ENCODE peak calls at places on chromosome 1, in six cellular contexts. X is foreskin fibroblast, W is adrenal gland, I is nephron progenitor cell, R is RWPE1, H is breast epithelium. Y is an unnamed sample.

GRCh38 chr1:9653783-9654517 is 2.4 kb downstream of the PIK3CD start:
- DNase-seq in X (no peak), W (no peak), I (no peak), R (no peak), H (no peak), Y (peak; percentile 35)

GRCh38 chr1:198259336-198260109 is 102.7 kb downstream of the NEK7 start:
- DNase-seq in X (no peak), W (no peak), I (no peak), R (no peak), H (no peak), Y (no peak)

GRCh38 chr1:24062221-24062620 is 49.7 kb downstream of the MYOM3 start:
- DNase-seq in X (no peak), W (no peak), I (no peak), R (no peak), H (no peak), Y (no peak)

GRCh38 chr1:23581219-23581618 is 21.9 kb upstream of the ID3 start:
- DNase-seq in X (peak; percentile 88), W (peak; percentile 80), I (no peak), R (no peak), H (no peak), Y (no peak)

GRCh38 chr1:145961425-145962156 is 2.8 kb downstream of the ANKRD34A start:
- DNase-seq in X (peak; percentile 48), W (no peak), I (peak; percentile 39), R (peak; percentile 19), H (no peak), Y (peak; percentile 53)

GRCh38 chr1:92461364-92462097 is 25.2 kb downstream of the GFI1 start:
- DNase-seq in X (no peak), W (no peak), I (no peak), R (no peak), H (no peak), Y (peak; percentile 65)

GRCh38 chr1:208204779-208205178 is 39.4 kb downstream of the PLXNA2 start:
- DNase-seq in X (no peak), W (no peak), I (no peak), R (no peak), H (no peak), Y (no peak)

GRCh38 chr1:9840176-9840575 is 16.4 kb upstream of the CLSTN1 start:
- DNase-seq in X (no peak), W (no peak), I (no peak), R (no peak), H (no peak), Y (no peak)

GRCh38 chr1:68120136-68120791 is 69.8 kb upstream of the DIRAS3 start:
- DNase-seq in X (peak; percentile 68), W (peak; percentile 69), I (peak; percentile 55), R (peak; percentile 59), H (no peak), Y (peak; percentile 50)

GRCh38 chr1:247857069-247857985 is at the start of gene TRIM58:
- DNase-seq in X (no peak), W (no peak), I (peak; percentile 68), R (peak; percentile 39), H (no peak), Y (peak; percentile 42)

GRCh38 chr1:201272838-201273237 is 10.5 kb upstream of the PKP1 start:
- DNase-seq in X (no peak), W (no peak), I (no peak), R (no peak), H (no peak), Y (no peak)

DNA sequence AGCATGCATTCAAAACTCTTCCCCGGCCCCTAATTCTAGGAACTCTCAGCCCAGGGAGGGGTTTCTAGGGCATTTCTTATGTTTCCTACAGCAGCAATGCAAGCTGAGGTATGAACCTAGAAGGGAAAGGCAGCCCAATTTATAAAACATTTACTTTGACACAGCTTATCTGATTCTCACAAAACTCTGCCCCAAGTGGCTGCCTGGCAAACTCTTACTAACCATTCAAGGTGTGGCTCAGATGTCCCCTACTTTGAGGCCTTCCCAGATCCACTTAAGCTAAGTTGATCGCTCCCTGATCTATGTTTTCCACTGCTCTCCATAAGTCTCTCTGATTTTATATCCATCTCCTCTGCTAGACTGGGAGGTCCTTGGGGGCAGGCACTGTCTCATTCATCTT is 35.4 kb downstream of the AK2 start:
- DNase-seq in X (no peak), W (no peak), I (no peak), R (no peak), H (no peak), Y (no peak)
- TF ChIP-seq CTCF in X (peak; percentile 7), W (no peak), I (peak; percentile 10), R (no peak), H (no peak), Y (peak; percentile 20)

GRCh38 chr1:216521477-216521876 is 98.2 kb upstream of the USH2A start:
- DNase-seq in X (no peak), W (no peak), I (no peak), R (no peak), H (no peak), Y (no peak)

GRCh38 chr1:216523043-216523442 is 99.8 kb upstream of the USH2A start:
- DNase-seq in X (no peak), W (no peak), I (no peak), R (no peak), H (no peak), Y (no peak)

GRCh38 chr1:216523449-216524190 is 100.4 kb upstream of the USH2A start:
- DNase-seq in X (peak; percentile 40), W (no peak), I (no peak), R (no peak), H (no peak), Y (no peak)

DNA sequence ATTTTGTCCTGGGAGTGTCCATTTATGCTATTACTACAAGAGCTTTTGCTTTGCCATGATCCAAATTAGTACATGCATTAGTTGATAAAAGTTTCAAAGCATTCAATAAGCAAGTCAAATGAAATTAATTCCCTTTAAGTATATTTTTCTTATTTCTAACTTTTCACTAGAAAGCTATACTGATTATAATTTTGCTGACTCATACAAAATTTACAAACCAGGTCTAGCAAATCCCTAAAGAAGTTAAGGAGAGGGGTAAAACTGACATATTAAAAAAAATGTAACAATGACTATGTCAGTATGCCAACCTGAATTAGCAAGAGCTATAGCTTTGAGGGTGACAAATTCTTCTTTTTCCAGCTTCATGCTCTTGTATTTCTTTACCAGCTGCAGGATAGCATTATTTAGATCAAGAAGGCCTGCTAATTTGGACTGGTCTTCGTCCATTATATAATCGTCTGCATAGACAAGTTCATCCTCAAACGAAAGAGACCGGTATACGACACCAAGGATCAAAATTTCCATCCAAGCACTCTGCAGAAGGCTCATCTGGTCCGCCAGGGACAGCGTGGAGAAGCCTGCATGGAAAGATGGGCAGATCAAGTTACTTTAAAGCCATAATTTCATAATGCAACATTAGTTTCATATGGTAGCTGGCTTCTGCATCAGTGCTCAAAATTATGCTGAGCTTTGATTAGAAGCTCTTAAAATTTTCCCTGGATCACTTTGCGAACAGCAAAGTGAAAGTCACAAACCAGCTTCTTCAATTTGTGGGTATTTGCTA is 95.8 kb upstream of the USH2A start:
- DNase-seq in X (no peak), W (no peak), I (no peak), R (no peak), H (no peak), Y (no peak)
- TF ChIP-seq CTCF in X (no peak), W (no peak), I (no peak), R (no peak), H (no peak), Y (no peak)

GRCh38 chr1:17485280-17485679 is 45.8 kb upstream of the RCC2 start:
- DNase-seq in X (no peak), W (no peak), I (peak; percentile 14), R (peak; percentile 23), H (no peak), Y (no peak)
- TF ChIP-seq CTCF in X (peak; percentile 26), W (peak; percentile 44), I (peak; percentile 23), R (peak; percentile 43), H (peak; percentile 25), Y (no peak)

GRCh38 chr1:224457782-224458144 is 23.2 kb upstream of the WDR26 start:
- DNase-seq in X (no peak), W (no peak), I (no peak), R (no peak), H (no peak), Y (no peak)
- TF ChIP-seq CTCF in X (no peak), W (no peak), I (no peak), R (peak; percentile 36), H (no peak), Y (no peak)

GRCh38 chr1:51627672-51628071 is 10.8 kb downstream of the OSBPL9 start:
- DNase-seq in X (peak; percentile 29), W (no peak), I (no peak), R (peak; percentile 50), H (no peak), Y (peak; percentile 45)
- TF ChIP-seq CTCF in X (peak; percentile 58), W (peak; percentile 51), I (no peak), R (no peak), H (no peak), Y (no peak)

DNA sequence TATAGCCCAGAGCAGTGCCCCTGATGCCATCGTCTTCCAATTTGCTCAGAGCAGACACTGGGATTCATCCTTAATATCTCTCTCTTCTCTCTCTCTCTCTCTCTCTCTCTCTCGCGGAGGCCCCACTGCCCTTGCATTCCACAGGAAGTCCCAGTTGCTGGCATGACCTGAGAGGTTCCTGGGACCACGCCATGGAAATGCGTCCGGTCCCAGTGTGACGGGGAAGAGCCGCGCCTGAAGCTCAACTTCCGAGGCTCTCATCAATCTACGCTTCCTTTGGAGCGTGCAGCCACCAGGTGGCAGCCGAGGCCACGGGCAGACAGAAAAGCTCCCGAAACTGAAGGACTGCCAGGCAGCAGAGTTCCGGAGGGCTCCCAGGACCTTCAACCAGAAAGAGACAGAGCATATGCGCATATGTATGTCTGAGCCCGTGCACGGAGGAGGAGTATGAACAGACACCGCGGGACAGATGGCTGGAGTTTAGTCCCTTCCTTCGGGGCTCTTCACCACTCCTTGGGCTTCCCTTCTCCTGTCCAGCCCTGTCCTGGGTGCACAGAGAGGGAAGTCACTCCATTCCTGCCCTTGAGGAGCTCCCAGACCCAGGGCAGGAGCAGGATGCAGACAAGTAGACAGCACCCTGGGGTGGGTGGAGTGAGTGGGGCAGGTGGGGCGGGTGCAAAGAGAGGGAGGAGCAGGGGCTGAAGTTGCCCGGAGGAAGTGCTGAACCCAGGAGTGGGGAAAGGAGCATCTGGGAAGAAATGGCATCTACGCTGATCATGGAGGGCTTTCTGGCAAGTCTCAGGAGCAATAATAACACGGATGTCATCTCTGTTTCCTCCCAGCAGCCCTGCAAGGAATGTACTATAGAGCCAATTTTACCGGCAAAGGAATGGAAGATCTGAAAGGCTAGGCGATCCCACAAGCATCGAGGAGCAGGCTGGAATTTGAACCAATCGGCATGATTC is 10.5 kb downstream of the PDZK1IP1 start:
- DNase-seq in X (peak; percentile 88), W (peak; percentile 96), I (peak; percentile 89), R (peak; percentile 82), H (peak; percentile 88), Y (peak; percentile 85)
- TF ChIP-seq CTCF in X (peak; percentile 95), W (peak; percentile 94), I (peak; percentile 83), R (peak; percentile 82), H (peak; percentile 90), Y (peak; percentile 92)

Y was measured in GM20000.